ENCODE peak calls at places on chromosomes 16 and 17, in seven cellular contexts. One of them, this sample, is unnamed.

GRCh38 chr16:4564661-4565267 is 8.6 kb downstream of the C16orf96 start:
- DNase-seq in fibroblast of lung: no peak
- DNase-seq in substantia nigra: no peak
- DNase-seq in left ventricle myocardium inferior: no peak
- DNase-seq in endodermal cell: no peak
- DNase-seq in body of pancreas: no peak
- DNase-seq in upper lobe of right lung: no peak
- DNase-seq in this sample: no peak

GRCh38 chr17:53948323-53948722 is 125.6 kb downstream of the KIF2B start:
- DNase-seq in body of pancreas: no peak
- DNase-seq in endodermal cell: no peak
- DNase-seq in upper lobe of right lung: no peak
- DNase-seq in left ventricle myocardium inferior: no peak
- DNase-seq in fibroblast of lung: no peak
- DNase-seq in substantia nigra: no peak
- DNase-seq in this sample: no peak

GRCh38 chr17:73436966-73437365 is 125.2 kb upstream of the CDC42EP4 start:
- DNase-seq in endodermal cell: no peak
- DNase-seq in upper lobe of right lung: no peak
- DNase-seq in left ventricle myocardium inferior: no peak
- DNase-seq in substantia nigra: no peak
- DNase-seq in fibroblast of lung: peak; percentile 1
- DNase-seq in body of pancreas: no peak
- DNase-seq in this sample: no peak

GRCh38 chr17:42456223-42457106 is 2.2 kb upstream of the ATP6V0A1 start:
- DNase-seq in left ventricle myocardium inferior: no peak
- DNase-seq in body of pancreas: no peak
- DNase-seq in upper lobe of right lung: no peak
- DNase-seq in substantia nigra: no peak
- DNase-seq in endodermal cell: no peak
- DNase-seq in fibroblast of lung: peak; percentile 89
- DNase-seq in this sample: no peak

GRCh38 chr17:74491645-74492044 is 25.2 kb downstream of the CD300A start:
- DNase-seq in fibroblast of lung: no peak
- DNase-seq in left ventricle myocardium inferior: no peak
- DNase-seq in body of pancreas: no peak
- DNase-seq in substantia nigra: no peak
- DNase-seq in endodermal cell: no peak
- DNase-seq in upper lobe of right lung: peak; percentile 12
- DNase-seq in this sample: no peak

GRCh38 chr16:86823895-86824671 is 245.7 kb downstream of the FOXL1 start:
- DNase-seq in endodermal cell: peak; percentile 54
- DNase-seq in fibroblast of lung: peak; percentile 99
- DNase-seq in substantia nigra: no peak
- DNase-seq in left ventricle myocardium inferior: no peak
- DNase-seq in body of pancreas: no peak
- DNase-seq in upper lobe of right lung: no peak
- DNase-seq in this sample: peak; percentile 78

GRCh38 chr17:44170499-44171201 is at the start of gene ASB16:
- DNase-seq in substantia nigra: no peak
- DNase-seq in body of pancreas: peak; percentile 79
- DNase-seq in upper lobe of right lung: no peak
- DNase-seq in left ventricle myocardium inferior: peak; percentile 50
- DNase-seq in endodermal cell: peak; percentile 78
- DNase-seq in fibroblast of lung: peak; percentile 41
- DNase-seq in this sample: no peak

GRCh38 chr17:3695129-3695722 is 729 bp downstream of the P2RX5 start:
- DNase-seq in fibroblast of lung: no peak
- DNase-seq in upper lobe of right lung: no peak
- DNase-seq in left ventricle myocardium inferior: peak; percentile 58
- DNase-seq in endodermal cell: peak; percentile 62
- DNase-seq in substantia nigra: no peak
- DNase-seq in body of pancreas: peak; percentile 15
- DNase-seq in this sample: no peak

GRCh38 chr16:66621973-66622372 is 17.5 kb downstream of the CMTM3 start:
- DNase-seq in substantia nigra: no peak
- DNase-seq in left ventricle myocardium inferior: no peak
- DNase-seq in body of pancreas: no peak
- DNase-seq in fibroblast of lung: no peak
- DNase-seq in upper lobe of right lung: no peak
- DNase-seq in endodermal cell: no peak
- DNase-seq in this sample: no peak

GRCh38 chr16:4327782-4328579 is 12.1 kb downstream of the GLIS2 start:
- DNase-seq in substantia nigra: peak; percentile 43
- DNase-seq in upper lobe of right lung: peak; percentile 90
- DNase-seq in fibroblast of lung: peak; percentile 63
- DNase-seq in left ventricle myocardium inferior: peak; percentile 83
- DNase-seq in body of pancreas: peak; percentile 88
- DNase-seq in endodermal cell: peak; percentile 95
- DNase-seq in this sample: peak; percentile 76

GRCh38 chr17:15442316-15443185 is 24.9 kb downstream of the CDRT4 start:
- DNase-seq in upper lobe of right lung: no peak
- DNase-seq in body of pancreas: no peak
- DNase-seq in fibroblast of lung: no peak
- DNase-seq in substantia nigra: no peak
- DNase-seq in endodermal cell: no peak
- DNase-seq in left ventricle myocardium inferior: no peak
- DNase-seq in this sample: peak; percentile 60

GRCh38 chr17:4607261-4607731 is 23.0 kb downstream of the SMTNL2 start:
- DNase-seq in left ventricle myocardium inferior: no peak
- DNase-seq in body of pancreas: peak; percentile 31
- DNase-seq in fibroblast of lung: no peak
- DNase-seq in upper lobe of right lung: no peak
- DNase-seq in substantia nigra: no peak
- DNase-seq in endodermal cell: peak; percentile 53
- DNase-seq in this sample: no peak

GRCh38 chr16:24976971-24977672 is 38.0 kb downstream of the ARHGAP17 start:
- DNase-seq in left ventricle myocardium inferior: no peak
- DNase-seq in upper lobe of right lung: no peak
- DNase-seq in body of pancreas: no peak
- DNase-seq in fibroblast of lung: no peak
- DNase-seq in endodermal cell: peak; percentile 35
- DNase-seq in substantia nigra: no peak
- DNase-seq in this sample: no peak

GRCh38 chr17:63338272-63338671 is 107.8 kb downstream of the CYB561 start:
- DNase-seq in body of pancreas: no peak
- DNase-seq in fibroblast of lung: no peak
- DNase-seq in upper lobe of right lung: no peak
- DNase-seq in substantia nigra: no peak
- DNase-seq in left ventricle myocardium inferior: no peak
- DNase-seq in endodermal cell: no peak
- DNase-seq in this sample: no peak

GRCh38 chr17:77475012-77475976 is 334.5 kb downstream of the SEC14L1 start:
- DNase-seq in left ventricle myocardium inferior: no peak
- DNase-seq in endodermal cell: no peak
- DNase-seq in body of pancreas: no peak
- DNase-seq in substantia nigra: no peak
- DNase-seq in fibroblast of lung: peak; percentile 98
- DNase-seq in upper lobe of right lung: no peak
- DNase-seq in this sample: no peak

GRCh38 chr16:83835972-83836566 is 28.3 kb downstream of the HSBP1 start:
- DNase-seq in left ventricle myocardium inferior: no peak
- DNase-seq in fibroblast of lung: peak; percentile 82
- DNase-seq in substantia nigra: no peak
- DNase-seq in endodermal cell: no peak
- DNase-seq in body of pancreas: no peak
- DNase-seq in upper lobe of right lung: no peak
- DNase-seq in this sample: no peak

DNA sequence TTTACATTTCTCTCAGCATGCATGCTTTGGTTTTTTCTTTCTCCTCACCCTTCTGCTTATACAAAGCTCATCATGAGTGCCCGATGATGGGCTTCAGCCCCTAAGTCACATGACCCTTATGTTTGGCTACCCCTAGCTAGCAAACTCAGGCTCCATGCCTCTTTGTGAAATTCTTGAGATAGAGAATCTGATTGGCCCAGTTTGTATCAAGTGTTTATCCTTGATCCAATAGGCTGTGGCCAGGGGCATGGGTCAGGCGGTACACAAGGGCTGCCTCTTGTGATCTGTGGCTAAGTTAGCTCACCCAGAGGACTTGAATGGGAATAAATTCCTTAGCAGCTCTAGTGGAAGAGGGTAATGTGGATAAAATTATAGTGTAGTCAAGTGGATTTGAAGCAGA is 11.5 kb upstream of the TOX3 start:
- DNase-seq in body of pancreas: no peak
- DNase-seq in endodermal cell: no peak
- DNase-seq in upper lobe of right lung: no peak
- DNase-seq in substantia nigra: no peak
- DNase-seq in fibroblast of lung: no peak
- DNase-seq in left ventricle myocardium inferior: no peak
- DNase-seq in this sample: no peak
- H3K27ac ChIP-seq in body of pancreas: no peak overlapping the region
- H3K27ac ChIP-seq in endodermal cell: no peak overlapping the region
- H3K27ac ChIP-seq in upper lobe of right lung: no peak overlapping the region
- H3K27ac ChIP-seq in substantia nigra: no peak overlapping the region
- H3K27ac ChIP-seq in fibroblast of lung: no peak overlapping the region
- H3K27ac ChIP-seq in left ventricle myocardium inferior: no peak overlapping the region
- H3K27ac ChIP-seq in this sample: no peak overlapping the region

DNA sequence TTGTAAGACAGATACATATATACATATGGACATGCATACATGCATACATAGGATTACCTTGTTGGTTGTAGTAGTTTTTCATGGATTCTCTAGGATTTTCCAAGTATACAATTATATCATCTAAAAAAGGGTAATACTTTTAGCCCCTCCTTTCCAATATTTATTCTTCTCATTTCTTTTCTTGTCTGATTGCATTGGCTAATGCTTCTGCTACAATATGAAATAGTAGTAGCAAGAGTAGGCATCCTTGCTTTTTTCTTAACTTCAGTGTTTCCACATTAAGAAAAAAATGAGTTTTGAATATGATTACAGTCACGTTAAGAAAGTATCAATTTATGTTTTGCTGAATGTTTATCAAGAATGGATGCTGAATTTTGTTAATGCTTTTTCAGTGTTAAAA is 58.0 kb downstream of the RBFOX3 start:
- DNase-seq in body of pancreas: no peak
- DNase-seq in upper lobe of right lung: no peak
- DNase-seq in fibroblast of lung: no peak
- DNase-seq in endodermal cell: no peak
- DNase-seq in substantia nigra: no peak
- DNase-seq in left ventricle myocardium inferior: no peak
- DNase-seq in this sample: no peak
- H3K27ac ChIP-seq in body of pancreas: no peak overlapping the region
- H3K27ac ChIP-seq in upper lobe of right lung: no peak overlapping the region
- H3K27ac ChIP-seq in fibroblast of lung: no peak overlapping the region
- H3K27ac ChIP-seq in endodermal cell: no peak overlapping the region
- H3K27ac ChIP-seq in substantia nigra: no peak overlapping the region
- H3K27ac ChIP-seq in left ventricle myocardium inferior: no peak overlapping the region
- H3K27ac ChIP-seq in this sample: no peak overlapping the region

DNA sequence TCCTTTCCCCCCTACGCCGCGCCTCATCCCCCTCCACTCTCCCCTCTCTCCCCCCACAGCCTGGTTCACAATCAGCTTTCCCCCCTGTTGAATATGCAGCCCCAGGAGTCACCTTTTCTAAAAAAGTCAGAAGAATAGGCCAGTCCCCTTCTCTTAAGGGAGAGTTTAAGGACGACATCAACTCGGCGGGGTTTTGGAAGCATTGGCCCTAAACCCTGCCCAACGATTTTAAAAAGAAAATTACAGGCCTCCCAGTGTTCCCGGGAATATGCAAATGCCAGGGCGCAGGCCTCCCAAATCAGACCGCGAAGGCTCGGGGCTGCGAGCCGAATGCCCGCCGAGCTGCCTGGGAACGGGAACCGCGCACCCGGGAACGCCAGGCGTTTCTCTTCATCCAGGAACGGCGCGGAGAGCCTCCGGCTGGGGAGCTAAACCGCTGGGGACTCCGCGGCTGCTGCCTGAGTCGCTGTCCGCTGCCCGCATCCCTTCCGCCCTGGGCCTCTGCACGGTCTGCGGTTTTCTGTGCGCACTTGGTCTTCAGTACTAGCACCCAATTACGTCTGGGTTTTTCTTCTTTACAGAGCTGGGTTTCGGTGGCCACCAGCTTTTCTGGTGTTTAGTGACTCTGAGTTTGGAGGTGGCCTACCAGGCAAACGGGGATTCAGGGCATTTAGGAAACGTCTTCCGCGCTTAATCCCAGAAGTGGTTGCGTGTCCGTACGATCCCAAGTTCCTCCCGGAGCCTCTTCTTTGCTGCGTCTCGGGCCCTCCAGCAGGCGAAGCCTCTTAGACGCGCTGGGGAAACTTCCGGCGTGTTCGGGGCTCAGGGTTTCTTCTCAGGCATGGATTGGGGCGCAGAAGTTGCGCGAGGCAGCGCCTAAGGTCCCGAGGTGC is 5.7 kb downstream of the IRX5 start:
- DNase-seq in upper lobe of right lung: no peak
- DNase-seq in fibroblast of lung: peak; percentile 77
- DNase-seq in endodermal cell: peak; percentile 86
- DNase-seq in body of pancreas: peak; percentile 16
- DNase-seq in left ventricle myocardium inferior: no peak
- DNase-seq in substantia nigra: no peak
- DNase-seq in this sample: no peak
- H3K27ac ChIP-seq in upper lobe of right lung: peak overlapping the region; percentile 84
- H3K27ac ChIP-seq in fibroblast of lung: no peak overlapping the region
- H3K27ac ChIP-seq in endodermal cell: peak overlapping the region; percentile 41
- H3K27ac ChIP-seq in body of pancreas: no peak overlapping the region
- H3K27ac ChIP-seq in left ventricle myocardium inferior: peak overlapping the region; percentile 92
- H3K27ac ChIP-seq in substantia nigra: peak overlapping the region; percentile 30
- H3K27ac ChIP-seq in this sample: no peak overlapping the region

DNA sequence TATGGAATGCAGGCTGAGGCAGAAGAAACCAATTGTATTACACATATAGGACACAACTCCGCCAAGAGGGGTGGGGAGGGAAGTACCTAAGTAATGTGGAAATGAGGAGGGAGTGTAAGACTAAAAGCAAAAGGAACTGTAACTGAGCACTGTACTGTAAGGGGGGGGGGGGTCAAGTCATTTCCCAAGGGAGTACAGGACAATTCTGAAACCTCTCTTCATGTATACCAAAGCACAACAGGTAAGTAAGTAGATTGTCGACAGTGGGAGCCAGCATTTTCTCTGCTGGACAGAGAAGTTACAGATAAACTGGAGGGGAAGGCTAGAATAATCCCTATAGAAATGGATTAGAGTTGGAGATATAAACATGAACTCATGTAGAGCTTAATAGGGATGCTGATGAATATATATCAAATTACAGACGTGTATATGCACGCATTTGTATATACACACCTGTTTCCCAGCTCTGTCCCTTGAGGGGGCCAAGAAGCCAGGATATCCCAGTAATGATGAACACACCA is 6.4 kb downstream of the USP22 start:
- DNase-seq in endodermal cell: no peak
- DNase-seq in body of pancreas: no peak
- DNase-seq in upper lobe of right lung: no peak
- DNase-seq in fibroblast of lung: peak; percentile 49
- DNase-seq in substantia nigra: no peak
- DNase-seq in left ventricle myocardium inferior: no peak
- DNase-seq in this sample: no peak
- H3K27ac ChIP-seq in endodermal cell: no peak overlapping the region
- H3K27ac ChIP-seq in body of pancreas: no peak overlapping the region
- H3K27ac ChIP-seq in upper lobe of right lung: no peak overlapping the region
- H3K27ac ChIP-seq in fibroblast of lung: peak overlapping the region; percentile 2
- H3K27ac ChIP-seq in substantia nigra: peak overlapping the region; percentile 35
- H3K27ac ChIP-seq in left ventricle myocardium inferior: peak overlapping the region; percentile 13
- H3K27ac ChIP-seq in this sample: peak overlapping the region; percentile 55

DNA sequence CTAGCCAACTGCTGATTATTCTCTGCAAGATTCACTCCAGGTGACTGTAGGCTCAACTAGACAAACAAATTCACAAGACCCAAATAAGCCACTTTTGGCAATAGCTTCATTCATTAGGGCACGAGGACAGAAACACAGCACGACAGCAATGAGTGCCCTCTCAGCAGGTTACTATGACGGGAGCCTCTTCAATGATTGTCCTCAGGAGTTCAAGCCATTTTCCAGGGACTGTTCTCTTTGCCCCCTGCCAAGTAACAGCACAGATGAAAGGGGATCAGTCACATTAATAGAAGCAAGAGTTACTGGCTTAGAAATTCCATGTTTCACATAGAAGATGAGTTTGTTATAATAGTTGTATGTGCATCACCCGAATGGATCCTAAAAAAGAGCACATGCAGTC is 712.2 kb downstream of the CDH8 start:
- DNase-seq in left ventricle myocardium inferior: no peak
- DNase-seq in substantia nigra: no peak
- DNase-seq in endodermal cell: no peak
- DNase-seq in fibroblast of lung: no peak
- DNase-seq in body of pancreas: no peak
- DNase-seq in upper lobe of right lung: no peak
- DNase-seq in this sample: no peak
- H3K27ac ChIP-seq in left ventricle myocardium inferior: no peak overlapping the region
- H3K27ac ChIP-seq in substantia nigra: no peak overlapping the region
- H3K27ac ChIP-seq in endodermal cell: no peak overlapping the region
- H3K27ac ChIP-seq in fibroblast of lung: no peak overlapping the region
- H3K27ac ChIP-seq in body of pancreas: no peak overlapping the region
- H3K27ac ChIP-seq in upper lobe of right lung: no peak overlapping the region
- H3K27ac ChIP-seq in this sample: no peak overlapping the region

This sample was measured in caudate nucleus.